ENCODE peak calls at places on chromosome 4, in eight cellular contexts. One of them, this sample, is unnamed.

GRCh38 chr4:7411896-7412585 is 22.7 kb downstream of the PSAPL1 start:
- DNase-seq in cardiac muscle cell: no peak
- DNase-seq in cardiac fibroblast: no peak
- DNase-seq in psoas muscle: no peak
- DNase-seq in CD8-positive, alpha-beta T cell: no peak
- DNase-seq in GM06990: no peak
- DNase-seq in neural progenitor cell: no peak
- DNase-seq in body of pancreas: no peak
- DNase-seq in this sample: no peak

GRCh38 chr4:71411976-71412375 is 73.2 kb downstream of the SLC4A4 start:
- DNase-seq in cardiac muscle cell: no peak
- DNase-seq in cardiac fibroblast: peak; percentile 7
- DNase-seq in psoas muscle: no peak
- DNase-seq in CD8-positive, alpha-beta T cell: no peak
- DNase-seq in GM06990: no peak
- DNase-seq in neural progenitor cell: no peak
- DNase-seq in body of pancreas: no peak
- DNase-seq in this sample: no peak

GRCh38 chr4:48943387-48943786 is 36.8 kb upstream of the OCIAD2 start:
- DNase-seq in cardiac muscle cell: no peak
- DNase-seq in cardiac fibroblast: no peak
- DNase-seq in psoas muscle: no peak
- DNase-seq in CD8-positive, alpha-beta T cell: no peak
- DNase-seq in GM06990: no peak
- DNase-seq in neural progenitor cell: no peak
- DNase-seq in body of pancreas: no peak
- DNase-seq in this sample: no peak

GRCh38 chr4:148926861-148927260 is 484.6 kb upstream of the NR3C2 start:
- DNase-seq in cardiac muscle cell: no peak
- DNase-seq in cardiac fibroblast: peak; percentile 17
- DNase-seq in psoas muscle: peak; percentile 12
- DNase-seq in CD8-positive, alpha-beta T cell: no peak
- DNase-seq in GM06990: no peak
- DNase-seq in neural progenitor cell: no peak
- DNase-seq in body of pancreas: peak; percentile 36
- DNase-seq in this sample: no peak

GRCh38 chr4:44186096-44186849 is 262.3 kb downstream of the KCTD8 start:
- DNase-seq in cardiac muscle cell: no peak
- DNase-seq in cardiac fibroblast: no peak
- DNase-seq in psoas muscle: no peak
- DNase-seq in CD8-positive, alpha-beta T cell: no peak
- DNase-seq in GM06990: no peak
- DNase-seq in neural progenitor cell: no peak
- DNase-seq in body of pancreas: no peak
- DNase-seq in this sample: no peak

GRCh38 chr4:127852661-127853060 is 28.0 kb upstream of the PLK4 start:
- DNase-seq in cardiac muscle cell: no peak
- DNase-seq in cardiac fibroblast: no peak
- DNase-seq in psoas muscle: no peak
- DNase-seq in CD8-positive, alpha-beta T cell: no peak
- DNase-seq in GM06990: no peak
- DNase-seq in neural progenitor cell: no peak
- DNase-seq in body of pancreas: no peak
- DNase-seq in this sample: no peak

GRCh38 chr4:20464381-20464780 is 212.7 kb downstream of the SLIT2 start:
- DNase-seq in cardiac muscle cell: no peak
- DNase-seq in cardiac fibroblast: peak; percentile 36
- DNase-seq in psoas muscle: no peak
- DNase-seq in CD8-positive, alpha-beta T cell: no peak
- DNase-seq in GM06990: no peak
- DNase-seq in neural progenitor cell: no peak
- DNase-seq in body of pancreas: no peak
- DNase-seq in this sample: no peak

GRCh38 chr4:15963568-15963967 is 593 bp upstream of the FGFBP2 start:
- DNase-seq in cardiac muscle cell: no peak
- DNase-seq in cardiac fibroblast: no peak
- DNase-seq in psoas muscle: no peak
- DNase-seq in CD8-positive, alpha-beta T cell: peak; percentile 24
- DNase-seq in GM06990: no peak
- DNase-seq in neural progenitor cell: no peak
- DNase-seq in body of pancreas: no peak
- DNase-seq in this sample: peak; percentile 41

GRCh38 chr4:158255727-158256324 is 45.5 kb downstream of the TMEM144 start:
- DNase-seq in cardiac muscle cell: peak; percentile 61
- DNase-seq in cardiac fibroblast: peak; percentile 75
- DNase-seq in psoas muscle: no peak
- DNase-seq in CD8-positive, alpha-beta T cell: no peak
- DNase-seq in GM06990: no peak
- DNase-seq in neural progenitor cell: peak; percentile 56
- DNase-seq in body of pancreas: no peak
- DNase-seq in this sample: peak; percentile 26

GRCh38 chr4:172751550-172751949 is 417.1 kb upstream of the GALNT7 start:
- DNase-seq in cardiac muscle cell: no peak
- DNase-seq in cardiac fibroblast: no peak
- DNase-seq in psoas muscle: no peak
- DNase-seq in CD8-positive, alpha-beta T cell: no peak
- DNase-seq in GM06990: no peak
- DNase-seq in neural progenitor cell: no peak
- DNase-seq in body of pancreas: no peak
- DNase-seq in this sample: no peak

GRCh38 chr4:139606600-139607301 is 50.7 kb upstream of the SETD7 start:
- DNase-seq in cardiac muscle cell: no peak
- DNase-seq in cardiac fibroblast: peak; percentile 56
- DNase-seq in psoas muscle: no peak
- DNase-seq in CD8-positive, alpha-beta T cell: no peak
- DNase-seq in GM06990: no peak
- DNase-seq in neural progenitor cell: no peak
- DNase-seq in body of pancreas: no peak
- DNase-seq in this sample: no peak

GRCh38 chr4:176755624-176756023 is 37.1 kb downstream of the VEGFC start:
- DNase-seq in cardiac muscle cell: no peak
- DNase-seq in cardiac fibroblast: no peak
- DNase-seq in psoas muscle: no peak
- DNase-seq in CD8-positive, alpha-beta T cell: no peak
- DNase-seq in GM06990: no peak
- DNase-seq in neural progenitor cell: no peak
- DNase-seq in body of pancreas: no peak
- DNase-seq in this sample: no peak

GRCh38 chr4:55509272-55509671 is 37.4 kb downstream of the CLOCK start:
- DNase-seq in cardiac muscle cell: no peak
- DNase-seq in cardiac fibroblast: no peak
- DNase-seq in psoas muscle: no peak
- DNase-seq in CD8-positive, alpha-beta T cell: no peak
- DNase-seq in GM06990: no peak
- DNase-seq in neural progenitor cell: no peak
- DNase-seq in body of pancreas: no peak
- DNase-seq in this sample: no peak

GRCh38 chr4:80912350-80912749 is 118.2 kb upstream of the BMP3 start:
- DNase-seq in cardiac muscle cell: no peak
- DNase-seq in cardiac fibroblast: no peak
- DNase-seq in psoas muscle: no peak
- DNase-seq in CD8-positive, alpha-beta T cell: no peak
- DNase-seq in GM06990: no peak
- DNase-seq in neural progenitor cell: no peak
- DNase-seq in body of pancreas: no peak
- DNase-seq in this sample: no peak

GRCh38 chr4:63717384-63717783 is 691.9 kb downstream of the TECRL start:
- DNase-seq in cardiac muscle cell: peak; percentile 11
- DNase-seq in cardiac fibroblast: peak; percentile 14
- DNase-seq in psoas muscle: no peak
- DNase-seq in CD8-positive, alpha-beta T cell: no peak
- DNase-seq in GM06990: no peak
- DNase-seq in neural progenitor cell: peak; percentile 41
- DNase-seq in body of pancreas: no peak
- DNase-seq in this sample: no peak
- TF ChIP-seq CTCF in cardiac muscle cell: no peak
- TF ChIP-seq CTCF in cardiac fibroblast: no peak
- TF ChIP-seq CTCF in psoas muscle: no peak
- TF ChIP-seq CTCF in CD8-positive, alpha-beta T cell: no peak
- TF ChIP-seq CTCF in GM06990: no peak
- TF ChIP-seq CTCF in neural progenitor cell: peak; percentile 70
- TF ChIP-seq CTCF in body of pancreas: no peak
- TF ChIP-seq CTCF in this sample: no peak

DNA sequence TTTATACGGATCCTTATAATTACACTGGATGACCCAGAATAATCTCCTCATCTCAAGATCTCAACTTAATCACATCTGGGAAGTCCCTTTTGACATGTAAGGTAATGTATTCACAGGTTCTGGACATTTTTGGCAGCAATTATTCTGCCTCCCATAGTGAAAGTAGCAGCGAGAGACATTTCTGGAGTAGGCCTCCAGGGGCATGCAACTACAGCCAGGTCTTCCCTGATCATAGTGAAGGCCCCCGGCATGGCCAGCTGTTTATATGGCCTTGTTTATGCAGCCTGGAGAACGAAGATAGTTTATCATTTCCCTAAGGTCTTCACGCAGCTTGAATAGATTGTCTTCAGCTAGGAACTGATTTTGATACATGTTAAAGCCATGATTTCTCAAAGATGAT is 139.9 kb downstream of the RNF150 start:
- DNase-seq in cardiac muscle cell: no peak
- DNase-seq in cardiac fibroblast: no peak
- DNase-seq in psoas muscle: no peak
- DNase-seq in CD8-positive, alpha-beta T cell: no peak
- DNase-seq in GM06990: no peak
- DNase-seq in neural progenitor cell: no peak
- DNase-seq in body of pancreas: no peak
- DNase-seq in this sample: no peak
- TF ChIP-seq CTCF in cardiac muscle cell: no peak
- TF ChIP-seq CTCF in cardiac fibroblast: peak; percentile 23
- TF ChIP-seq CTCF in psoas muscle: no peak
- TF ChIP-seq CTCF in CD8-positive, alpha-beta T cell: no peak
- TF ChIP-seq CTCF in GM06990: no peak
- TF ChIP-seq CTCF in neural progenitor cell: no peak
- TF ChIP-seq CTCF in body of pancreas: no peak
- TF ChIP-seq CTCF in this sample: no peak

GRCh38 chr4:87058272-87059073 is 123.7 kb downstream of the AFF1 start:
- DNase-seq in cardiac muscle cell: no peak
- DNase-seq in cardiac fibroblast: no peak
- DNase-seq in psoas muscle: no peak
- DNase-seq in CD8-positive, alpha-beta T cell: no peak
- DNase-seq in GM06990: no peak
- DNase-seq in neural progenitor cell: peak; percentile 72
- DNase-seq in body of pancreas: peak; percentile 48
- DNase-seq in this sample: peak; percentile 25
- TF ChIP-seq CTCF in cardiac muscle cell: peak; percentile 17
- TF ChIP-seq CTCF in cardiac fibroblast: peak; percentile 19
- TF ChIP-seq CTCF in psoas muscle: peak; percentile 26
- TF ChIP-seq CTCF in CD8-positive, alpha-beta T cell: no peak
- TF ChIP-seq CTCF in GM06990: no peak
- TF ChIP-seq CTCF in neural progenitor cell: peak; percentile 46
- TF ChIP-seq CTCF in body of pancreas: no peak
- TF ChIP-seq CTCF in this sample: no peak

GRCh38 chr4:8744083-8744805 is 127.4 kb downstream of the HMX1 start:
- DNase-seq in cardiac muscle cell: no peak
- DNase-seq in cardiac fibroblast: no peak
- DNase-seq in psoas muscle: no peak
- DNase-seq in CD8-positive, alpha-beta T cell: no peak
- DNase-seq in GM06990: no peak
- DNase-seq in neural progenitor cell: no peak
- DNase-seq in body of pancreas: no peak
- DNase-seq in this sample: no peak
- TF ChIP-seq CTCF in cardiac muscle cell: no peak
- TF ChIP-seq CTCF in cardiac fibroblast: no peak
- TF ChIP-seq CTCF in psoas muscle: no peak
- TF ChIP-seq CTCF in CD8-positive, alpha-beta T cell: no peak
- TF ChIP-seq CTCF in GM06990: no peak
- TF ChIP-seq CTCF in neural progenitor cell: peak; percentile 10
- TF ChIP-seq CTCF in body of pancreas: no peak
- TF ChIP-seq CTCF in this sample: no peak

This sample was measured in GM20000.